ENCODE peak calls at places on chromosomes 5 and 9, in six cellular contexts. L, J, K, D, F and R are unnamed samples. For H3K36me3, the result is how much of the 10 kb centered on the place peaks cover.

GRCh38 chr5:146254223-146254622 is 50.8 kb downstream of the RBM27 start:
- DNase-seq in J (no peak), F (no peak), K (no peak), L (no peak), D (no peak), R (no peak)

GRCh38 chr9:107841078-107841477 is 351.5 kb upstream of the KLF4 start:
- DNase-seq in F (no peak), L (no peak), K (no peak), J (no peak), D (no peak), R (no peak)

GRCh38 chr5:39699164-39699563 is 274.4 kb upstream of the DAB2 start:
- DNase-seq in L (no peak), D (no peak), K (no peak), F (no peak), J (no peak), R (no peak)

GRCh38 chr9:123866497-123866896 is 63.4 kb downstream of the DENND1A start:
- DNase-seq in K (no peak), D (no peak), L (no peak), F (no peak), J (no peak), R (peak)

GRCh38 chr5:174159327-174160247 is 114.1 kb downstream of the NSG2 start:
- DNase-seq in J (no peak), L (peak), K (no peak), F (peak), D (no peak), R (no peak)

GRCh38 chr5:143796110-143796509 is 15.9 kb upstream of the HMHB1 start:
- DNase-seq in F (no peak), J (no peak), D (no peak), K (no peak), L (no peak), R (no peak)

GRCh38 chr9:109158656-109159055 is 8.4 kb downstream of the FRRS1L start:
- DNase-seq in F (no peak), J (no peak), L (no peak), D (no peak), K (no peak), R (no peak)

GRCh38 chr9:18718393-18718792 is 244.4 kb downstream of the ADAMTSL1 start:
- DNase-seq in F (no peak), L (no peak), K (no peak), J (no peak), D (no peak), R (no peak)

GRCh38 chr9:16413509-16414016 is 456.9 kb downstream of the BNC2 start:
- DNase-seq in D (no peak), K (no peak), J (peak), L (no peak), F (no peak), R (no peak)

GRCh38 chr9:129326061-129327005 is 148.3 kb upstream of the IER5L start:
- DNase-seq in J (no peak), L (no peak), F (no peak), D (no peak), K (no peak), R (no peak)

GRCh38 chr9:115651456-115651855 is 502.1 kb upstream of the PAPPA start:
- DNase-seq in F (no peak), J (no peak), D (no peak), L (no peak), K (no peak), R (no peak)

GRCh38 chr9:101354143-101354764 is 30.6 kb downstream of the BAAT start:
- DNase-seq in D (no peak), L (no peak), J (peak), F (no peak), K (no peak), R (no peak)

GRCh38 chr5:137439645-137440044 is 59.5 kb downstream of the SPOCK1 start:
- DNase-seq in D (no peak), F (no peak), K (no peak), J (no peak), L (no peak), R (no peak)

GRCh38 chr9:36993933-36994764 is 39.9 kb downstream of the PAX5 start:
- DNase-seq in F (no peak), D (no peak), K (no peak), J (no peak), L (no peak), R (no peak)
- TF ChIP-seq POLR2AphosphoS5 in F (no peak), D (no peak), K (no peak), J (no peak), L (no peak), R (no peak)

GRCh38 chr5:126435714-126436113 is 12.5 kb downstream of the GRAMD2B start:
- DNase-seq in D (no peak), K (no peak), F (no peak), L (no peak), J (no peak), R (no peak)

GRCh38 chr5:126435261-126435660 is 12.1 kb downstream of the GRAMD2B start:
- DNase-seq in J (no peak), K (no peak), L (no peak), F (no peak), D (no peak), R (no peak)

GRCh38 chr5:126433708-126434107 is 10.5 kb downstream of the GRAMD2B start:
- DNase-seq in F (no peak), D (no peak), J (no peak), L (no peak), K (no peak), R (no peak)

GRCh38 chr5:126428421-126428820 is 5.2 kb downstream of the GRAMD2B start:
- DNase-seq in D (no peak), K (no peak), J (no peak), L (no peak), F (no peak), R (no peak)

GRCh38 chr5:126430631-126431030 is 7.4 kb downstream of the GRAMD2B start:
- DNase-seq in K (no peak), F (no peak), L (no peak), J (no peak), D (no peak), R (no peak)
- TF ChIP-seq EZH2 in K (no peak), F (no peak), L (no peak), J (no peak), D (no peak), R (no peak)

DNA sequence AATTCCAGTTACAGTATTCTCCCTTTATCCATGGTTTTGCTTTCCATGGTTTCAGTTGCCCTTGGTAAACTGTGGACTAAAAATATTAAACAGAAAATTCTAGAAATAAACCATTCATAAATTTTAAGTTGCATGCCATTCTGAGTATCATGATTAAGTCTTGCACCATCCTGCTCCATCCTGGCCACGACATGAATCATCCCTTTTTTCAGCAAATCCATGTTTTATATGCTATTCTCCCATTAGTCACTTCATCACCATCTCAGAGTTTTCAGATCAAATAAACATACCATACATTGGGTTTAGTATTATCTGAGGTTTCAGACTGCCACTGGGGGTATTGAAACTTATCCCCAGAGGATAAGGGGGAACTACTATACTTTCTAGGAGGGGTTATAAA is 234.4 kb upstream of the ATP10B start:
- DNase-seq in K (no peak), F (no peak), L (no peak), D (no peak), J (no peak), R (no peak)
- H3K36me3 ChIP-seq in K (under half), F (under half), L (under half), D (under half), J (under half), R (under half)

GRCh38 chr9:121557581-121558422 is 58.2 kb upstream of the GGTA1 start:
- DNase-seq in J (no peak), K (peak), L (no peak), F (no peak), D (peak), R (no peak)
- TF ChIP-seq POLR2AphosphoS5 in J (no peak), K (no peak), L (no peak), F (peak), D (no peak), R (no peak)

DNA sequence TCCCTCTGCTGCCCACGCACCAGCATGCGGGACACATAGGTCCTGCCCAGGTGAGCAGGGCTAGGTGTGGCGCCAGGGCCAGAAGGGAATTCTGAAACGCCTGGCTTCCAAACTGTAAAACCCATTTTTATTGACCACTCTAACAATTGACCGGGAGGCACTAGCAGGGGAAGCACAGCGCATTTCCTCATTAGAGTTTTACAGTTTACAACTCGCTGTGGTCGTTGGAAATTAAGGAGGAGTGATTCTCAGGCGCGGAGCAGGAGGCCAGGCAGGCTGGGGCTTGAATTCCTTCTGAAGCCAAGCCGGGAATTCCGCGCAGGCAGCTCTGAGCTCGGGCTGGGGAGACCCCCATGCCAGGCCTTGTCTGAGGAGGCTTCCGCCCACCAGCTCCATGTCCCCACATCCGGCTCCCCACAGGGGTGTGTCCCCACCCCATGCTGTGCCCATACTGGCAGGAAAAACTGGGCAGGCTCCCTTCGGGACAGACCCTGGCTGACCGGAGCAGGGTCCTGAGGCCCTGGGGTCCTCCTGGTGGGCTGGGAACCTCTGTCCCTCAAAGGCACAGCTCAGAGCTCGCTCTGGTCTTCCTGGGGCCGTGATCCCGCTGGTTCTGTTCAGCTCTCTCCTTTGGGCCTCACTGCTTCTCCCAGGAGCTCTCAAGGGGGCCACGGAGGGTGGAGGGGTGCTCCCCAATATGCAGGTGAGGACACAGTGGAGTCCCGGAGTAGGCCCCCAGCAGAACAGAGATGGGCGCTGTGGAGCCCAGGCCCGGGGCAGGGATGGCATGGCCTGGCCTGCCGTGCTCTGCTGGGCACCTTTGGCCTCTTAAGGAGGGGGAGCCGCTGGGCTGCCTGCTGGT is 1.2 kb upstream of the NRARP start:
- DNase-seq in L (no peak), F (no peak), K (peak), D (no peak), J (no peak), R (no peak)
- TF ChIP-seq EZH2 in L (no peak), F (no peak), K (no peak), D (no peak), J (no peak), R (no peak)

GRCh38 chr9:93662952-93663572 is 86.7 kb downstream of the PHF2 start:
- DNase-seq in D (no peak), J (no peak), K (no peak), F (no peak), L (no peak), R (no peak)
- H3K36me3 ChIP-seq in D (under half), J (under half), K (under half), F (under half), L (under half), R (under half)

DNA sequence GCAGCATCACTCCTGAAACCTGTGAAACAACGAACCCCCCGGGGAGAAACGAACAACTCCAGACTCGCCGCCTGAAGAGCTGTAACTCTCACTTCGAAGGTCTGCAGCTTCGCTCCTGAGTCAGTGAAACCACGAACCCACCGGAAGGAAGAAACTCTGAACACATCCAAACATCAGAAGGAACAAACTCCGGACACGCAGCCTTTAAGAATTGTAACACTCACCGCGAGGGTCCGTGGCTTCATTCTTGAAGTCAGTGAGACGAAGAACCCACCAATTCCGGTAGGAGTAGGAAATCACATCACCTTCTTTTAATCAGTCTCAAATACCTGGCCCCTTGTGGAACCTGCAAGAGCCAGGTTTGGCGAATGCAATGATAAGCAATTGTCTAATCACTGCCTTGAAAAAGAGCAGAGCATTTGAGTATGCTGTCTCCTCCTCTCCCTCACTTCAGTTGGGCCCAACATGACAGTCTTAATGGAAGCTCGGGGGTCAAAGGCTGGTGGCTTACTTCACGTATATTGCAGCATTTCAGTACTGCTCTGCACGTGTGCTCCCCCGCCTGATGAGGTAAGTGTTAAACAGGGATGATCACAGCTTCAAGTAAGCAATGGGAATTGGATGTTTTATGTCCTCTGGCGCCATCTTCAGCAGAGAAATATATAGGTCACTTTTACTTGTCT is 471 bp downstream of the IRGM start:
- DNase-seq in L (peak), J (peak), K (peak), F (peak), D (peak), R (peak)
- TF ChIP-seq POLR2AphosphoS5 in L (no peak), J (no peak), K (no peak), F (no peak), D (no peak), R (no peak)

DNA sequence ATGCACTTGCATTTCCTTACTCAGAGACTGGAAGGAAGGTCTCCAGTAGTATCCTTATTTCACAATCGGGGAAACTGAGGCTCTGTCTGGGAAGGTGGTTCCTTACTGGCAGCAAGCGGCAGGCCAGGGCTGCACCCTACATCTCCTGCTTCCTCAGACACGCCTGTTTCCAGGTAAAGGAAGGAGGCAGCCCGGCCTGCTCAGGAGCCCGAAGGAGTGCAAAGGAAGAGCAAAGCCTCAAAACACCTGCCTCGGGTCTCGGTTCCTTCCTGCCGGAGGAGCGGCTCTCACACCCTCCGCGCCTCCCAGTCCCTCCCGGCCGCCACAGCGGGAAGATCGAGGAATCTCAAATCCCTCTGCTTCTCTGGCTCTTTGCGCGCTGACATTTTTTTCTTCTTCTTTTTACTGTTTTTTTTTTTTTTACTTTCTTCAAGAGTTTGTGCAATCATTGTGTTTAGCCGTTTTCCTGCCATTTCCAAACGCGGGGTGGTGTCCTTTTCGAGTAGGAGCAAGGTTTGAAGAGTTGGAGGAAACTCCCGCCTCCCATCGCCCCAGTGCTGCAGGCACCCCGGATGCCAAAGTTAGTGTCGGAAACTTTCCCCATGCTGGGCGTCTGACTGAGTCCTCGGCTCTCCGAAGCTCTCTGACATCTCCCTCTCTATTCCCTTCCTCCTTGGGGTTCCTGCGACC is 1.0 kb downstream of the GGTA1 start:
- DNase-seq in F (no peak), J (no peak), D (no peak), K (peak), L (no peak), R (no peak)
- TF ChIP-seq EZH2 in F (no peak), J (no peak), D (peak), K (peak), L (no peak), R (peak)

GRCh38 chr5:181233436-181234115 is 10.1 kb downstream of the RACK1 start:
- DNase-seq in K (no peak), L (no peak), J (no peak), D (no peak), F (no peak), R (no peak)
- H3K36me3 ChIP-seq in K (under half), L (under half), J (half or more), D (half or more), F (under half), R (under half)